ENCODE peak calls at places on chromosomes 16 and 17, in four cellular contexts. R, X, D and Z are unnamed samples.
A peak's percentile ranks its signal among the peaks of the same experiment; 100 is the strongest.

GRCh38 chr17:57461082-57461481 is 204.8 kb downstream of the MSI2 start:
- DNase-seq in X (no peak), D (peak; percentile 58), R (no peak), Z (no peak)

GRCh38 chr16:27317320-27317719 is 3.5 kb downstream of the IL4R start:
- DNase-seq in X (no peak), D (no peak), R (no peak), Z (no peak)

GRCh38 chr16:84550096-84550495 is 45.6 kb upstream of the MEAK7 start:
- DNase-seq in X (no peak), D (peak; percentile 13), R (no peak), Z (no peak)

GRCh38 chr17:44386182-44386525 is 3.3 kb downstream of the ITGA2B start:
- DNase-seq in D (no peak), R (no peak), X (no peak), Z (no peak)

GRCh38 chr17:4499431-4500187 is 928 bp downstream of the SPNS2 start:
- DNase-seq in R (peak; percentile 66), X (peak; percentile 72), D (no peak), Z (peak; percentile 50)

GRCh38 chr17:74798239-74798707 is 22.1 kb upstream of the NAT9 start:
- DNase-seq in R (no peak), X (no peak), D (peak; percentile 48), Z (no peak)

GRCh38 chr17:8420041-8420934 is 15.4 kb upstream of the NDEL1 start:
- DNase-seq in D (peak; percentile 59), R (no peak), X (no peak), Z (no peak)

GRCh38 chr17:58136669-58137279 is 11.4 kb upstream of the OR4D1 start:
- DNase-seq in X (peak; percentile 57), R (peak; percentile 62), D (no peak), Z (no peak)

GRCh38 chr16:73615256-73615655 is 567.3 kb upstream of the ZFHX3 start:
- DNase-seq in X (no peak), R (no peak), D (no peak), Z (no peak)

GRCh38 chr17:56887552-56888467 is 26.0 kb downstream of the TRIM25 start:
- DNase-seq in X (no peak), R (no peak), D (no peak), Z (no peak)

GRCh38 chr17:68733241-68734176 is 132.3 kb upstream of the FAM20A start:
- DNase-seq in X (peak; percentile 35), D (peak; percentile 60), R (peak; percentile 33), Z (no peak)

GRCh38 chr17:54979657-54980056 is 11.1 kb downstream of the STXBP4 start:
- DNase-seq in X (no peak), D (no peak), R (no peak), Z (no peak)

GRCh38 chr16:4487955-4488481 is 11.8 kb downstream of the HMOX2 start:
- DNase-seq in R (no peak), D (peak; percentile 81), X (no peak), Z (no peak)

GRCh38 chr16:19858006-19858653 is 26.5 kb downstream of the GPRC5B start:
- DNase-seq in D (no peak), X (no peak), R (no peak), Z (no peak)

GRCh38 chr16:13866073-13866472 is 53.9 kb upstream of the ERCC4 start:
- DNase-seq in D (peak; percentile 88), R (peak; percentile 94), X (peak; percentile 88), Z (peak; percentile 53)

GRCh38 chr17:44071772-44072171 is 1.2 kb downstream of the G6PC3 start:
- DNase-seq in R (no peak), X (no peak), D (peak; percentile 48), Z (no peak)

GRCh38 chr17:9007052-9007714 is 14.1 kb upstream of the NTN1 start:
- DNase-seq in X (no peak), D (no peak), R (no peak), Z (no peak)

GRCh38 chr16:56675685-56676210 is 6.1 kb downstream of the MT1H start:
- DNase-seq in X (no peak), D (no peak), R (peak; percentile 78), Z (peak; percentile 62)

GRCh38 chr16:4182581-4183257 is 59.2 kb downstream of the SRL start:
- DNase-seq in R (no peak), D (no peak), X (no peak), Z (no peak)

GRCh38 chr17:31509805-31510177 is 118.3 kb downstream of the RAB11FIP4 start:
- DNase-seq in D (no peak), R (no peak), X (no peak), Z (no peak)

GRCh38 chr17:13002761-13003453 is 14.9 kb downstream of the ELAC2 start:
- DNase-seq in R (peak; percentile 89), X (peak; percentile 87), D (peak; percentile 81), Z (peak; percentile 34)

GRCh38 chr17:42284566-42284965 is 3.7 kb upstream of the STAT5A start:
- DNase-seq in X (no peak), R (no peak), D (no peak), Z (no peak)

GRCh38 chr16:68251812-68252211 is 6.6 kb downstream of the PLA2G15 start:
- DNase-seq in R (no peak), X (no peak), D (no peak), Z (no peak)

GRCh38 chr16:86227801-86228200 is 282.5 kb upstream of the FOXF1 start:
- DNase-seq in D (peak; percentile 41), R (no peak), X (no peak), Z (no peak)

GRCh38 chr17:75697651-75698291 is 23.5 kb upstream of the ITGB4 start:
- DNase-seq in R (no peak), D (no peak), X (no peak), Z (no peak)

GRCh38 chr17:42472709-42473521 is 14.2 kb downstream of the ATP6V0A1 start:
- DNase-seq in X (no peak), R (no peak), D (peak; percentile 95), Z (no peak)

GRCh38 chr17:210402-210801 is 29.0 kb upstream of the DOC2B start:
- DNase-seq in X (no peak), D (no peak), R (no peak), Z (no peak)

GRCh38 chr17:73342057-73342522 is 30.3 kb upstream of the CDC42EP4 start:
- DNase-seq in X (peak; percentile 93), R (peak; percentile 89), D (peak; percentile 90), Z (no peak)

GRCh38 chr16:73315645-73316044 is 267.7 kb upstream of the ZFHX3 start:
- DNase-seq in X (no peak), R (no peak), D (no peak), Z (no peak)

GRCh38 chr17:40996829-40997228 is 2.9 kb upstream of the KRTAP3-3 start:
- DNase-seq in D (no peak), X (no peak), R (no peak), Z (no peak)

GRCh38 chr17:40419559-40420331 is 2.0 kb upstream of the TOP2A start:
- DNase-seq in R (no peak), D (no peak), X (peak; percentile 34), Z (no peak)

GRCh38 chr16:2586241-2586640 is 48.4 kb downstream of the PDPK1 start:
- DNase-seq in X (peak; percentile 8), R (peak; percentile 68), D (no peak), Z (peak; percentile 18)

GRCh38 chr16:2585651-2586081 is 47.8 kb downstream of the PDPK1 start:
- DNase-seq in D (no peak), X (no peak), R (no peak), Z (no peak)

GRCh38 chr16:2586901-2587480 is 49.2 kb downstream of the PDPK1 start:
- DNase-seq in D (no peak), X (no peak), R (no peak), Z (no peak)

GRCh38 chr16:2587891-2588565 is 50.2 kb downstream of the PDPK1 start:
- DNase-seq in R (no peak), D (no peak), X (no peak), Z (no peak)

DNA sequence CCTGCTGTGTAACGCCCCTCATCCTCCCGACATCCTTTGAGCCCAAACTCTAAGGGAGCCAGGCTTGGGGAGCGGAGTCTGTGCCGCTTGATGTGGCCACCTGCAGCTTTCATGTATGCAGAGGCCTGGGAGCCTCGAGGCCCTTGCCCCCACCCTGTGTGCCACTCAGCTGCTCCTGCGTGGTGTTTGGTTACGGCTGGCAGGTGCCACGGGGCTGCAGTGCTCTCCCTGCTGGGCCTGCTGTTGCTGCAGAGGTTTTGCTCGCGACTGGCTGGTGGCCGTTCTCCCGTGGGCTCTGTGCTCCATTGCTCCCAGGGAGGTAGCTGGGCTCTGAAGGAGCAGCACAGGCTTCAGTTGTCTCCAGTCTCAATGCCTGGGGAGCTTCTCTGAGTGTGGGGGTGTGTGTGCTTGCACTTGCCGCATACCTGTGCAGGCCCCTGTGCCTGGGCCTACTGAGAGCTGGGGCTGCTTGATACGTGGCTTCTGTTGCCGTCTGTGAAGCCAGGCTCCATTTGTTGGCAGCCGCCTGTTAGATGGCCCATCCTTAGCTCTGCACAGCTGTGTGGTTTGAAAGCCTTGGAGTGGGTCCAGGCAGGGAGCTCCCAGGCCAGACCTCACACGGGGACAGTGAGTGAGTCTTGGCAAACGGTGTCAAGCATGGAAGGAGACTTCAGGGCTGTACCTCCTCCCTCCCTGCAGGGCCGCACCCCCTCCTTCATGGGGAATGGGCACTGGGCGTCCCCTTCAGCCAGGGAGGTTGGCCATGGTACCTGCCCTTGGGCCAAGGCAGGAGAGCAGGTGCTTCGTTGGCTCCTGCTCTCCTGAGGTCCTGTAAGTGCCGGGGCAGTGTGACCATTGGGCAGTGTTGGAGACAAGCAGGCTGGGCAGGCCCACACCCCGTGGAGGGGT is 47.2 kb downstream of the PDPK1 start:
- DNase-seq in D (no peak), R (no peak), X (no peak), Z (no peak)
- H4K20me1 ChIP-seq in D (no peaks in the 10 kb centered on the region), R (peaks cover 3% of the 10 kb centered on the region), X (no peaks in the 10 kb centered on the region), Z (peaks cover 11% of the 10 kb centered on the region)

GRCh38 chr16:74771656-74772315 is 2.8 kb downstream of the FA2H start:
- DNase-seq in R (no peak), D (no peak), X (no peak), Z (no peak)

GRCh38 chr16:74775255-74775654 is 635 bp upstream of the FA2H start:
- DNase-seq in D (no peak), R (no peak), X (no peak), Z (no peak)

GRCh38 chr16:74770826-74771526 is 3.6 kb downstream of the FA2H start:
- DNase-seq in X (no peak), D (no peak), R (no peak), Z (no peak)

GRCh38 chr16:74774223-74775139 is at the start of gene FA2H:
- DNase-seq in X (peak; percentile 93), D (peak; percentile 24), R (peak; percentile 92), Z (peak; percentile 49)

GRCh38 chr16:74773431-74774222 is 993 bp downstream of the FA2H start:
- DNase-seq in X (no peak), D (no peak), R (no peak), Z (no peak)
- TF ChIP-seq EZH2 in X (peak; percentile 57), D (no peak), R (no peak), Z (no peak)

DNA sequence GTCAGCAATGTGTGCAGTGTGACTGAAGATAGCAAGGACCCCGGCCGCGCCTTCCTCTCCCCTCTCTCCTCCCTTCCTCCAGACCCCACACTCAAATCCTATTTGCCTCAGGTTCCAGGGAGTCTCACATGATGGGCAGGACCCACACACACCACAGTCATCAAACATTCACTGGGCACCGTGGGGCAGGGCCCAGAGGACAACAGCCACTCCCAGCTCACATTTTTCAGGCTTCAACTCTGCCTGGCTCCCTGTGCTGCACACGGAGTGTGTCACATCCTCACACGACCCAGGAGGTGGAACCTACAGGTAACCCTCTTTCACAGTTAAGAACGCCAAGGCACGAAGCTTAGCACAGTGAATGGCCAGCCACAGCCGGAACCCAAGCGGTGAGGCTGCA is 30.5 kb downstream of the PEMT start:
- DNase-seq in D (no peak), R (no peak), X (no peak), Z (no peak)
- H4K20me1 ChIP-seq in D (no peaks in the 10 kb centered on the region), R (no peaks in the 10 kb centered on the region), X (peaks cover 3% of the 10 kb centered on the region), Z (peaks cover 20% of the 10 kb centered on the region)

GRCh38 chr17:79815836-79816371 is 19.0 kb upstream of the CBX8 start:
- DNase-seq in X (peak; percentile 42), R (no peak), D (no peak), Z (no peak)
- TF ChIP-seq EZH2 in X (peak; percentile 92), R (peak; percentile 91), D (no peak), Z (no peak)

GRCh38 chr16:89291355-89291754 is 73.9 kb downstream of the ZNF778 start:
- DNase-seq in R (no peak), X (no peak), D (no peak), Z (no peak)
- H4K20me1 ChIP-seq in R (peaks cover 28% of the 10 kb centered on the region), X (peaks cover 71% of the 10 kb centered on the region), D (no peaks in the 10 kb centered on the region), Z (peaks cover 89% of the 10 kb centered on the region)